ENCODE peak calls at places on chromosomes 6 and 20, in nine cellular contexts. One of them, this sample, is unnamed.
A peak's percentile ranks its signal among the peaks of the same experiment; 100 is the strongest.

GRCh38 chr6:5990776-5991175 is 15.9 kb downstream of the NRN1 start:
- DNase-seq in stimulated activated CD4-positive, alpha-beta T cell treated with anti-CD3 and anti-CD28 coated beads, Interleukin-12 subunit alpha, Interleukin-12 subunit beta, amount 100 ng/mL, for 48 hours: no peak
- DNase-seq in RKO: no peak
- DNase-seq in choroid plexus epithelial cell: no peak
- DNase-seq in GM23338: no peak
- DNase-seq in H7: no peak
- DNase-seq in activated CD4-positive, CD25-positive, alpha-beta regulatory T cell: no peak
- DNase-seq in AG10803: peak; percentile 86
- DNase-seq in lung microvascular endothelial cell: no peak
- DNase-seq in this sample: no peak

GRCh38 chr6:149919834-149920225 is 3.1 kb downstream of the RAET1G start:
- DNase-seq in stimulated activated CD4-positive, alpha-beta T cell treated with anti-CD3 and anti-CD28 coated beads, Interleukin-12 subunit alpha, Interleukin-12 subunit beta, amount 100 ng/mL, for 48 hours: no peak
- DNase-seq in RKO: no peak
- DNase-seq in activated CD4-positive, CD25-positive, alpha-beta regulatory T cell: no peak
- DNase-seq in GM23338: no peak
- DNase-seq in AG10803: no peak
- DNase-seq in H7: no peak
- DNase-seq in lung microvascular endothelial cell: no peak
- DNase-seq in choroid plexus epithelial cell: no peak
- DNase-seq in this sample: no peak

GRCh38 chr6:101509556-101509955 is 116.0 kb downstream of the GRIK2 start:
- DNase-seq in H7: no peak
- DNase-seq in GM23338: no peak
- DNase-seq in AG10803: peak; percentile 53
- DNase-seq in RKO: no peak
- DNase-seq in activated CD4-positive, CD25-positive, alpha-beta regulatory T cell: no peak
- DNase-seq in lung microvascular endothelial cell: no peak
- DNase-seq in stimulated activated CD4-positive, alpha-beta T cell treated with anti-CD3 and anti-CD28 coated beads, Interleukin-12 subunit alpha, Interleukin-12 subunit beta, amount 100 ng/mL, for 48 hours: no peak
- DNase-seq in choroid plexus epithelial cell: no peak
- DNase-seq in this sample: no peak

GRCh38 chr6:109073344-109074235 is 21.1 kb downstream of the SESN1 start:
- DNase-seq in activated CD4-positive, CD25-positive, alpha-beta regulatory T cell: no peak
- DNase-seq in lung microvascular endothelial cell: peak; percentile 71
- DNase-seq in H7: peak; percentile 34
- DNase-seq in choroid plexus epithelial cell: peak; percentile 87
- DNase-seq in GM23338: peak; percentile 86
- DNase-seq in AG10803: peak; percentile 76
- DNase-seq in RKO: peak; percentile 61
- DNase-seq in stimulated activated CD4-positive, alpha-beta T cell treated with anti-CD3 and anti-CD28 coated beads, Interleukin-12 subunit alpha, Interleukin-12 subunit beta, amount 100 ng/mL, for 48 hours: peak; percentile 5
- DNase-seq in this sample: peak; percentile 77

GRCh38 chr20:9955646-9956045 is 79.1 kb upstream of the ANKEF1 start:
- DNase-seq in choroid plexus epithelial cell: peak; percentile 18
- DNase-seq in H7: no peak
- DNase-seq in AG10803: no peak
- DNase-seq in GM23338: no peak
- DNase-seq in activated CD4-positive, CD25-positive, alpha-beta regulatory T cell: no peak
- DNase-seq in stimulated activated CD4-positive, alpha-beta T cell treated with anti-CD3 and anti-CD28 coated beads, Interleukin-12 subunit alpha, Interleukin-12 subunit beta, amount 100 ng/mL, for 48 hours: no peak
- DNase-seq in lung microvascular endothelial cell: peak; percentile 24
- DNase-seq in RKO: peak; percentile 68
- DNase-seq in this sample: no peak

GRCh38 chr6:35754452-35755321 is 17.9 kb downstream of the ARMC12 start:
- DNase-seq in RKO: no peak
- DNase-seq in GM23338: no peak
- DNase-seq in lung microvascular endothelial cell: peak; percentile 26
- DNase-seq in choroid plexus epithelial cell: peak; percentile 21
- DNase-seq in H7: peak; percentile 13
- DNase-seq in AG10803: peak; percentile 13
- DNase-seq in activated CD4-positive, CD25-positive, alpha-beta regulatory T cell: no peak
- DNase-seq in stimulated activated CD4-positive, alpha-beta T cell treated with anti-CD3 and anti-CD28 coated beads, Interleukin-12 subunit alpha, Interleukin-12 subunit beta, amount 100 ng/mL, for 48 hours: no peak
- DNase-seq in this sample: peak; percentile 44

GRCh38 chr6:120077489-120077888 is 727.9 kb upstream of the MAN1A1 start:
- DNase-seq in activated CD4-positive, CD25-positive, alpha-beta regulatory T cell: no peak
- DNase-seq in choroid plexus epithelial cell: peak; percentile 1
- DNase-seq in RKO: peak; percentile 10
- DNase-seq in stimulated activated CD4-positive, alpha-beta T cell treated with anti-CD3 and anti-CD28 coated beads, Interleukin-12 subunit alpha, Interleukin-12 subunit beta, amount 100 ng/mL, for 48 hours: no peak
- DNase-seq in AG10803: peak; percentile 10
- DNase-seq in H7: peak; percentile 4
- DNase-seq in GM23338: peak; percentile 68
- DNase-seq in lung microvascular endothelial cell: no peak
- DNase-seq in this sample: no peak

GRCh38 chr6:106731144-106731842 is 101.9 kb downstream of the QRSL1 start:
- DNase-seq in H7: no peak
- DNase-seq in stimulated activated CD4-positive, alpha-beta T cell treated with anti-CD3 and anti-CD28 coated beads, Interleukin-12 subunit alpha, Interleukin-12 subunit beta, amount 100 ng/mL, for 48 hours: no peak
- DNase-seq in lung microvascular endothelial cell: no peak
- DNase-seq in activated CD4-positive, CD25-positive, alpha-beta regulatory T cell: no peak
- DNase-seq in RKO: no peak
- DNase-seq in choroid plexus epithelial cell: no peak
- DNase-seq in GM23338: no peak
- DNase-seq in AG10803: no peak
- DNase-seq in this sample: no peak

GRCh38 chr20:20837574-20838021 is 125.2 kb upstream of the RALGAPA2 start:
- DNase-seq in H7: peak; percentile 74
- DNase-seq in GM23338: peak; percentile 80
- DNase-seq in activated CD4-positive, CD25-positive, alpha-beta regulatory T cell: peak; percentile 1
- DNase-seq in AG10803: peak; percentile 50
- DNase-seq in RKO: peak; percentile 66
- DNase-seq in choroid plexus epithelial cell: peak; percentile 69
- DNase-seq in stimulated activated CD4-positive, alpha-beta T cell treated with anti-CD3 and anti-CD28 coated beads, Interleukin-12 subunit alpha, Interleukin-12 subunit beta, amount 100 ng/mL, for 48 hours: peak; percentile 20
- DNase-seq in lung microvascular endothelial cell: peak; percentile 50
- DNase-seq in this sample: peak; percentile 82

GRCh38 chr6:80376411-80376810 is 269.9 kb downstream of the BCKDHB start:
- DNase-seq in stimulated activated CD4-positive, alpha-beta T cell treated with anti-CD3 and anti-CD28 coated beads, Interleukin-12 subunit alpha, Interleukin-12 subunit beta, amount 100 ng/mL, for 48 hours: no peak
- DNase-seq in RKO: no peak
- DNase-seq in choroid plexus epithelial cell: peak; percentile 95
- DNase-seq in activated CD4-positive, CD25-positive, alpha-beta regulatory T cell: no peak
- DNase-seq in GM23338: no peak
- DNase-seq in H7: no peak
- DNase-seq in lung microvascular endothelial cell: no peak
- DNase-seq in AG10803: no peak
- DNase-seq in this sample: no peak

GRCh38 chr6:3363296-3364025 is 93.4 kb downstream of the SLC22A23 start:
- DNase-seq in choroid plexus epithelial cell: no peak
- DNase-seq in H7: no peak
- DNase-seq in activated CD4-positive, CD25-positive, alpha-beta regulatory T cell: no peak
- DNase-seq in lung microvascular endothelial cell: no peak
- DNase-seq in stimulated activated CD4-positive, alpha-beta T cell treated with anti-CD3 and anti-CD28 coated beads, Interleukin-12 subunit alpha, Interleukin-12 subunit beta, amount 100 ng/mL, for 48 hours: no peak
- DNase-seq in GM23338: no peak
- DNase-seq in AG10803: no peak
- DNase-seq in RKO: no peak
- DNase-seq in this sample: no peak

This sample was measured in A673.